ENCODE peak calls at places on chromosomes 16 and 17, in five cellular contexts. R is KBM-7; W is T-helper 2 cell; U is suprapubic skin; T is activated naive CD4-positive, alpha-beta T cell treated with Interleukin-2 at 50 U/mL for 16 hours. C is an unnamed sample.

GRCh38 chr16:56295739-56296527 is 104.6 kb downstream of the GNAO1 start:
- DNase-seq in R (no peak), W (no peak), U (no peak), T (no peak), C (no peak)

GRCh38 chr16:29678691-29679267 is at the start of gene QPRT:
- DNase-seq in R (peak), W (no peak), U (no peak), T (no peak), C (peak)

GRCh38 chr17:48123111-48123510 is 15.5 kb downstream of the SNX11 start:
- DNase-seq in R (no peak), W (no peak), U (no peak), T (no peak), C (no peak)

GRCh38 chr17:14205992-14206461 is 30.6 kb downstream of the CDRT15 start:
- DNase-seq in R (no peak), W (peak), U (peak), T (peak), C (no peak)

GRCh38 chr17:67628580-67629013 is 89.1 kb upstream of the NOL11 start:
- DNase-seq in R (peak), W (no peak), U (no peak), T (no peak), C (peak)

GRCh38 chr16:19912445-19913305 is 28.0 kb upstream of the GPRC5B start:
- DNase-seq in R (no peak), W (no peak), U (no peak), T (no peak), C (peak)

GRCh38 chr16:82192665-82193064 is 22.6 kb upstream of the MPHOSPH6 start:
- DNase-seq in R (peak), W (no peak), U (no peak), T (peak), C (peak)

GRCh38 chr17:49722066-49722465 is 14.3 kb upstream of the SLC35B1 start:
- DNase-seq in R (no peak), W (no peak), U (no peak), T (no peak), C (no peak)

GRCh38 chr16:64481497-64481896 is 640.4 kb downstream of the CDH11 start:
- DNase-seq in R (no peak), W (no peak), U (no peak), T (no peak), C (no peak)

C was measured in fibroblast of pulmonary artery.